ENCODE peak calls at places on chromosomes 7 and 10, in seven cellular contexts. I is effector memory CD4-positive, alpha-beta T cell; Y is spleen; U is right lobe of liver; A is heart right ventricle; M is IMR-90; G is aorta. S is an unnamed sample.
A peak's percentile ranks its signal among the peaks of the same experiment; 100 is the strongest.

GRCh38 chr10:131200856-131201470 is 110.6 kb downstream of the TCERG1L start:
- DNase-seq in I (no peak), M (no peak), U (no peak), Y (peak; percentile 46), G (no peak), A (no peak), S (no peak)

GRCh38 chr7:41404375-41405074 is 298.4 kb downstream of the INHBA start:
- DNase-seq in G (no peak), U (no peak), A (no peak), M (no peak), I (no peak), Y (no peak), S (no peak)

GRCh38 chr7:55309040-55309991 is 55.8 kb upstream of the LANCL2 start:
- DNase-seq in U (no peak), A (no peak), M (no peak), I (peak; percentile 59), Y (peak; percentile 75), G (peak; percentile 50), S (peak; percentile 56)

GRCh38 chr10:114698271-114699185 is 40.5 kb upstream of the ABLIM1 start:
- DNase-seq in Y (no peak), A (no peak), I (no peak), G (no peak), U (no peak), M (peak; percentile 55), S (no peak)

GRCh38 chr7:111931958-111932357 is 274.2 kb downstream of the DOCK4 start:
- DNase-seq in A (no peak), I (no peak), U (no peak), M (peak; percentile 23), G (no peak), Y (no peak), S (no peak)

GRCh38 chr10:21169271-21169670 is 272.2 kb upstream of the NEBL start:
- DNase-seq in Y (no peak), G (no peak), A (no peak), M (no peak), U (no peak), I (no peak), S (no peak)

GRCh38 chr7:100053201-100053600 is 3.6 kb downstream of the ZSCAN21 start:
- DNase-seq in G (no peak), U (peak; percentile 64), M (peak; percentile 86), I (no peak), Y (no peak), A (peak; percentile 13), S (peak; percentile 30)

GRCh38 chr10:53430127-53430891 is 657.7 kb upstream of the MBL2 start:
- DNase-seq in G (no peak), Y (no peak), U (no peak), M (no peak), I (no peak), A (no peak), S (no peak)

GRCh38 chr7:17333227-17333626 is 34.8 kb downstream of the AHR start:
- DNase-seq in I (no peak), A (no peak), M (peak; percentile 12), G (no peak), U (no peak), Y (no peak), S (no peak)

GRCh38 chr7:155214328-155214986 is 83.2 kb upstream of the INSIG1 start:
- DNase-seq in A (no peak), G (peak; percentile 35), M (no peak), U (no peak), Y (peak; percentile 54), I (no peak), S (no peak)

GRCh38 chr7:48209004-48209600 is 37.8 kb downstream of the ABCA13 start:
- DNase-seq in G (no peak), Y (no peak), I (no peak), U (no peak), M (no peak), A (no peak), S (no peak)
- H3K9me3 ChIP-seq in G (peaks cover 7% of the 10 kb centered on the region), Y (peaks cover 3% of the 10 kb centered on the region), I (no peaks in the 10 kb centered on the region), U (no peaks in the 10 kb centered on the region), M (peaks cover 2% of the 10 kb centered on the region), A (peaks cover 12% of the 10 kb centered on the region), S (no peaks in the 10 kb centered on the region)

DNA sequence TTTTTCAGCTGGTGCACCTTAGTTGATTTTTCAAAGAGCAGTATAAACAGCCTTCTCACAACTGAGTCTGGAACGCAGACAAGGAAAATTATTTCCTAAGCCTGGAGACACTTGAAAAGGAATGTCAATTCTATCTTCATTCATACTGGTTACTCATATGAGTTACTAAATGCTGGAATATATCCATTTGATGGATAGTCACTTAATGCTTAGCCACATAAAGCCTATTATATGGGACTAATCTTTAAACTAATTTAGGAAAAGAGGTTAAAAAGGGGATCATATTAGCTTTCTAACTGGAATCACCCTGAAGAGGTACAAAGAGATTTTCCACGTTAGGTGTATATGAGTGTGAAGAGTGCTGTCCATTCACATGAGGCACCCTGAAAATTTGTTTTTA is 1.7 kb upstream of the HOXA4 start:
- DNase-seq in G (no peak), M (no peak), I (no peak), A (no peak), Y (no peak), U (no peak), S (no peak)
- H3K27ac ChIP-seq in G (no peak overlapping the region), M (no peak overlapping the region), I (no peak overlapping the region), A (no peak overlapping the region), Y (peak overlapping the region; percentile 91), U (no peak overlapping the region), S (no peak overlapping the region)

GRCh38 chr7:137958593-137959431 is 43.1 kb downstream of the CREB3L2 start:
- DNase-seq in A (no peak), Y (no peak), I (no peak), U (no peak), G (no peak), M (no peak), S (no peak)

GRCh38 chr7:137956591-137956990 is 45.3 kb downstream of the CREB3L2 start:
- DNase-seq in G (no peak), Y (no peak), U (no peak), A (no peak), M (no peak), I (no peak), S (no peak)

GRCh38 chr7:137959987-137960386 is 41.9 kb downstream of the CREB3L2 start:
- DNase-seq in M (no peak), Y (no peak), I (no peak), G (no peak), A (no peak), U (no peak), S (no peak)

GRCh38 chr7:137956183-137956582 is 45.7 kb downstream of the CREB3L2 start:
- DNase-seq in M (no peak), Y (no peak), U (no peak), G (no peak), A (no peak), I (no peak), S (no peak)

DNA sequence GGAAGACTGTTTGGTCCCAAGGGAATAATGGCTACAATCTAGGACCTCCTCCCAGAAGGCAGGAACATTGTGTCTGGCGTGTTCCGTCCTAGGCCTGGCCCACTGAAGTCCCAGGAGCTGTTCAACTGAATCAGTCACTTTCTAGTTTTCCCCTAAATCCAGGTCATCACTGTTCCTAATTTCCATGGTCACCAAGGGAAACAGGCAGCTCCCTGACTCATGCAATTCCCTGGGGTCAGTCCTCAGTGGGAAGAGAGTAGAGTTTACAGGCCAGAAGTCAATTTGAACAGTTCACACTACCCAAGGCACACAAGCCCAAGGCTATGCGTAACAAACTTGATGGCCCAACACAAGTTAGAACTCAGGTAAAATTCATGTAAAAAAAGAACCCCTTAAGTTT is 44.0 kb downstream of the CREB3L2 start:
- DNase-seq in G (peak; percentile 70), Y (no peak), M (no peak), I (no peak), A (peak; percentile 73), U (no peak), S (no peak)
- H3K4me1 ChIP-seq in G (peaks cover 5% of the 10 kb centered on the region), Y (peaks cover 11% of the 10 kb centered on the region), M (peaks cover 30% of the 10 kb centered on the region), I (no peaks in the 10 kb centered on the region), A (peaks cover 3% of the 10 kb centered on the region), U (peaks cover 27% of the 10 kb centered on the region), S (no peaks in the 10 kb centered on the region)

GRCh38 chr10:82737556-82737955 is 862.6 kb downstream of the NRG3 start:
- DNase-seq in M (no peak), A (no peak), G (no peak), Y (no peak), I (no peak), U (no peak), S (no peak)

GRCh38 chr10:82742478-82742877 is 867.5 kb downstream of the NRG3 start:
- DNase-seq in A (no peak), U (no peak), M (no peak), Y (no peak), I (no peak), G (peak; percentile 45), S (no peak)

GRCh38 chr10:82742901-82743300 is 867.9 kb downstream of the NRG3 start:
- DNase-seq in I (no peak), U (no peak), G (no peak), M (no peak), A (no peak), Y (no peak), S (no peak)
- H3K9me3 ChIP-seq in I (no peaks in the 10 kb centered on the region), U (no peaks in the 10 kb centered on the region), G (peaks cover 1% of the 10 kb centered on the region), M (peaks cover 6% of the 10 kb centered on the region), A (no peaks in the 10 kb centered on the region), Y (no peaks in the 10 kb centered on the region), S (no peaks in the 10 kb centered on the region)

GRCh38 chr7:66255533-66256100 is 50.5 kb downstream of the TPST1 start:
- DNase-seq in U (no peak), G (no peak), Y (no peak), A (no peak), M (peak; percentile 73), I (no peak), S (no peak)
- H3K27ac ChIP-seq in U (no peak overlapping the region), G (no peak overlapping the region), Y (peak overlapping the region; percentile 81), A (no peak overlapping the region), M (no peak overlapping the region), I (no peak overlapping the region), S (no peak overlapping the region)

GRCh38 chr7:50330254-50330653 is 25.7 kb downstream of the IKZF1 start:
- DNase-seq in G (no peak), I (no peak), U (no peak), Y (no peak), A (no peak), M (no peak), S (no peak)

GRCh38 chr7:50324113-50324512 is 19.6 kb downstream of the IKZF1 start:
- DNase-seq in Y (no peak), M (no peak), U (no peak), A (no peak), G (no peak), I (no peak), S (no peak)

GRCh38 chr7:50330701-50331100 is 26.2 kb downstream of the IKZF1 start:
- DNase-seq in Y (peak; percentile 82), M (no peak), U (no peak), G (no peak), I (no peak), A (no peak), S (no peak)

GRCh38 chr7:50329775-50330174 is 25.3 kb downstream of the IKZF1 start:
- DNase-seq in Y (no peak), I (no peak), M (no peak), G (no peak), U (no peak), A (no peak), S (no peak)

DNA sequence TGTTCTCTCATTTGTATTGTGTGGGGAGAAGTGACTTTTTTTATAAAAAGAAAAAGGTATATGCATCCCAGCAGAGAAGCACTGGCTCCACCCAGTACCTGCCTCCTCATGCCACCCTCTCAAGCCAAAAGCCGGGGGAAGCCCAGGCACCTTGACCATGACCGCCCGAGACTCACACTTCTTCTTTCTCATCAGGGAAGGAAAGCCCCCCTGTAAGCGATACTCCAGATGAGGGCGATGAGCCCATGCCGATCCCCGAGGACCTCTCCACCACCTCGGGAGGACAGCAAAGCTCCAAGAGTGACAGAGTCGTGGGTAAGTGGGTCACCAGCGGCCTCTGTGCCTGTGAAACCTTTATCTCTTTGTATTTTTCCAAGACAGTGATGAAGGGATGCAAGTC is 22.9 kb downstream of the IKZF1 start:
- DNase-seq in A (no peak), U (no peak), M (no peak), I (no peak), Y (peak; percentile 72), G (no peak), S (no peak)
- H3K4me1 ChIP-seq in A (no peaks in the 10 kb centered on the region), U (no peaks in the 10 kb centered on the region), M (no peaks in the 10 kb centered on the region), I (peaks cover 65% of the 10 kb centered on the region), Y (peaks cover 77% of the 10 kb centered on the region), G (no peaks in the 10 kb centered on the region), S (peaks cover 93% of the 10 kb centered on the region)

S was measured in CD8-positive, alpha-beta T cell.